ENCODE peak calls at places on chromosomes 3 and 15, in eight cellular contexts. V is dermis microvascular lymphatic vessel endothelial cell; Y is memory B cell; S is prostate gland; B is activated T-helper 1 cell treated with anti-CD3 and anti-CD28 coated beads, Interleukin-12 subunit alpha, Interleukin-12 subunit beta, Interleukin-2, Interleukin-4 antibody, amounts not matched to agents 30 ng/mL and 10 ng/mL and 1 ng/mL, durations not matched to agents 14 hours and 24 hours and 36 hours; W is cardiac muscle cell; P is COR-L47; G is D341Med. M is an unnamed sample.

GRCh38 chr3:182760576-182761164 is 32.6 kb upstream of the ATP11B start:
- DNase-seq in V (no peak), Y (no peak), S (no peak), B (no peak), W (no peak), P (no peak), G (no peak), M (no peak)

GRCh38 chr3:15953841-15954240 is 156.1 kb upstream of the ANKRD28 start:
- DNase-seq in V (no peak), Y (no peak), S (no peak), B (no peak), W (no peak), P (no peak), G (no peak), M (peak; percentile 10)

GRCh38 chr15:99145005-99145404 is 40.1 kb downstream of the SYNM start:
- DNase-seq in V (no peak), Y (no peak), S (no peak), B (no peak), W (no peak), P (no peak), G (no peak), M (no peak)

GRCh38 chr3:156681003-156681402 is 6.6 kb downstream of the TIPARP start:
- DNase-seq in V (peak; percentile 76), Y (peak; percentile 10), S (peak; percentile 91), B (no peak), W (no peak), P (peak; percentile 90), G (peak; percentile 39), M (peak; percentile 77)

GRCh38 chr3:170033489-170033888 is 4.3 kb upstream of the GPR160 start:
- DNase-seq in V (no peak), Y (no peak), S (no peak), B (peak; percentile 44), W (no peak), P (no peak), G (no peak), M (no peak)

GRCh38 chr3:114878119-114878839 is 268.8 kb downstream of the ZBTB20 start:
- DNase-seq in V (no peak), Y (no peak), S (no peak), B (no peak), W (no peak), P (no peak), G (no peak), M (no peak)

GRCh38 chr3:188468672-188469071 is 314.7 kb downstream of the LPP start:
- DNase-seq in V (no peak), Y (no peak), S (peak; percentile 72), B (no peak), W (no peak), P (no peak), G (peak; percentile 8), M (no peak)

GRCh38 chr3:37863949-37864822 is 2.5 kb downstream of the CTDSPL start:
- DNase-seq in V (no peak), Y (no peak), S (no peak), B (no peak), W (no peak), P (peak; percentile 61), G (no peak), M (no peak)

GRCh38 chr3:5568451-5568850 is 380.9 kb downstream of the EDEM1 start:
- DNase-seq in V (no peak), Y (no peak), S (no peak), B (no peak), W (peak; percentile 30), P (no peak), G (no peak), M (peak; percentile 44)

GRCh38 chr3:48655586-48655985 is 7.1 kb downstream of the CELSR3 start:
- DNase-seq in V (no peak), Y (no peak), S (no peak), B (peak; percentile 41), W (no peak), P (no peak), G (no peak), M (peak; percentile 67)

GRCh38 chr15:82850242-82850591 is 40.8 kb downstream of the WHAMM start:
- DNase-seq in V (no peak), Y (no peak), S (no peak), B (no peak), W (no peak), P (no peak), G (peak; percentile 55), M (no peak)